ENCODE peak calls at places on chromosome 9, in seven cellular contexts. G, W, Q, N, X, F and A are unnamed samples.

GRCh38 chr9:130053504-130054427 is at the start of gene GPR107:
- DNase-seq in W (peak), N (peak), Q (peak), X (peak), G (peak), F (peak), A (peak)

GRCh38 chr9:124495105-124496074 is 11.8 kb downstream of the NR5A1 start:
- DNase-seq in N (no peak), Q (no peak), G (no peak), F (no peak), X (no peak), W (no peak), A (no peak)

GRCh38 chr9:17229945-17230560 is 95.2 kb downstream of the CNTLN start:
- DNase-seq in W (no peak), F (no peak), Q (no peak), N (no peak), X (no peak), G (no peak), A (no peak)

GRCh38 chr9:130482463-130482862 is 37.7 kb downstream of the ASS1 start:
- DNase-seq in X (no peak), F (no peak), W (no peak), N (no peak), G (no peak), Q (no peak), A (no peak)

GRCh38 chr9:4228606-4229005 is 71.3 kb downstream of the GLIS3 start:
- DNase-seq in X (no peak), N (no peak), F (peak), Q (no peak), G (no peak), W (no peak), A (peak)

GRCh38 chr9:125638646-125639045 is 68.4 kb downstream of the MAPKAP1 start:
- DNase-seq in F (no peak), N (no peak), X (no peak), W (no peak), G (no peak), Q (no peak), A (no peak)

GRCh38 chr9:136394312-136395305 is 5.4 kb downstream of the SNAPC4 start:
- DNase-seq in F (no peak), X (no peak), N (no peak), W (no peak), G (no peak), Q (no peak), A (no peak)

GRCh38 chr9:135975834-135976233 is 14.7 kb upstream of the UBAC1 start:
- DNase-seq in X (no peak), N (no peak), G (no peak), W (no peak), F (no peak), Q (no peak), A (no peak)

GRCh38 chr9:129737479-129738269 is 15.2 kb downstream of the PTGES start:
- DNase-seq in F (peak), W (peak), X (peak), N (peak), Q (peak), G (peak), A (peak)

GRCh38 chr9:131578778-131579504 is 33.6 kb downstream of the PRRT1B start:
- DNase-seq in G (peak), F (peak), W (no peak), X (no peak), Q (no peak), N (no peak), A (no peak)

GRCh38 chr9:109934499-109935214 is 154.7 kb downstream of the PALM2AKAP2 start:
- DNase-seq in G (no peak), N (no peak), W (no peak), F (no peak), Q (no peak), X (no peak), A (peak)

GRCh38 chr9:82601272-82601835 is 461.6 kb downstream of the RASEF start:
- DNase-seq in G (no peak), Q (no peak), X (no peak), N (no peak), W (no peak), F (peak), A (peak)

GRCh38 chr9:83544002-83544698 is 5.9 kb upstream of the FRMD3 start:
- DNase-seq in W (peak), X (peak), G (peak), Q (peak), N (peak), F (peak), A (peak)

GRCh38 chr9:20713172-20713571 is 29.1 kb downstream of the FOCAD start:
- DNase-seq in N (no peak), X (no peak), W (no peak), Q (no peak), G (no peak), F (no peak), A (no peak)

GRCh38 chr9:124475158-124475867 is 25.1 kb downstream of the ADGRD2 start:
- DNase-seq in Q (no peak), W (peak), G (no peak), N (peak), F (peak), X (no peak), A (no peak)

GRCh38 chr9:27437652-27438373 is 86.3 kb upstream of the IFNK start:
- DNase-seq in Q (no peak), N (no peak), G (no peak), W (no peak), F (no peak), X (no peak), A (no peak)

GRCh38 chr9:93532121-93532520 is 44.3 kb upstream of the PHF2 start:
- DNase-seq in W (no peak), G (no peak), F (no peak), Q (no peak), N (no peak), X (no peak), A (no peak)

GRCh38 chr9:74824654-74825053 is 63.1 kb downstream of the TRPM6 start:
- DNase-seq in F (no peak), G (no peak), Q (peak), W (no peak), N (no peak), X (no peak), A (peak)

GRCh38 chr9:33791117-33791516 is 4.2 kb upstream of the PRSS3 start:
- DNase-seq in Q (no peak), N (no peak), G (no peak), F (no peak), W (no peak), X (peak), A (peak)

GRCh38 chr9:110257097-110257955 is 1.0 kb upstream of the TXN start:
- DNase-seq in G (no peak), W (peak), F (no peak), X (no peak), N (peak), Q (no peak), A (no peak)

GRCh38 chr9:87725900-87726709 is at the start of gene CTSL:
- DNase-seq in W (peak), X (peak), Q (peak), G (no peak), N (peak), F (peak), A (peak)

GRCh38 chr9:18368206-18368605 is 105.7 kb upstream of the ADAMTSL1 start:
- DNase-seq in G (no peak), X (no peak), N (no peak), Q (no peak), F (no peak), W (no peak), A (peak)

GRCh38 chr9:135703726-135704125 is 1.7 kb downstream of the KCNT1 start:
- DNase-seq in X (no peak), W (peak), Q (no peak), N (peak), G (no peak), F (no peak), A (no peak)

GRCh38 chr9:2271426-2271825 is 256.3 kb downstream of the SMARCA2 start:
- DNase-seq in W (no peak), F (peak), G (peak), N (peak), Q (no peak), X (peak), A (peak)

GRCh38 chr9:128420060-128420650 is 502 bp upstream of the CERCAM start:
- DNase-seq in F (peak), N (no peak), X (no peak), Q (peak), W (peak), G (peak), A (peak)

GRCh38 chr9:130142635-130143034 is 29.6 kb upstream of the NCS1 start:
- DNase-seq in X (no peak), W (peak), G (no peak), F (no peak), Q (no peak), N (no peak), A (no peak)

GRCh38 chr9:114069476-114070187 is 8.5 kb downstream of the AMBP start:
- DNase-seq in G (no peak), N (peak), F (no peak), X (no peak), Q (no peak), W (no peak), A (no peak)

GRCh38 chr9:14185016-14185415 is 128.9 kb downstream of the NFIB start:
- DNase-seq in X (no peak), F (no peak), W (no peak), Q (no peak), G (no peak), N (no peak), A (no peak)

GRCh38 chr9:14498824-14499223 is 184.9 kb upstream of the NFIB start:
- DNase-seq in N (no peak), G (no peak), F (no peak), Q (no peak), X (no peak), W (no peak), A (no peak)

GRCh38 chr9:82553654-82554366 is 509.1 kb downstream of the RASEF start:
- DNase-seq in Q (no peak), G (no peak), N (no peak), W (no peak), F (no peak), X (no peak), A (peak)

GRCh38 chr9:134661791-134662142 is 20.2 kb downstream of the COL5A1 start:
- DNase-seq in X (no peak), G (no peak), W (no peak), Q (peak), F (peak), N (no peak), A (peak)

GRCh38 chr9:124723352-124723751 is 47.8 kb downstream of the NR6A1 start:
- DNase-seq in W (no peak), X (no peak), G (no peak), N (no peak), F (no peak), Q (no peak), A (no peak)

GRCh38 chr9:131386258-131386657 is 7.6 kb upstream of the PRRC2B start:
- DNase-seq in W (no peak), X (no peak), Q (no peak), F (no peak), N (no peak), G (no peak), A (no peak)

DNA sequence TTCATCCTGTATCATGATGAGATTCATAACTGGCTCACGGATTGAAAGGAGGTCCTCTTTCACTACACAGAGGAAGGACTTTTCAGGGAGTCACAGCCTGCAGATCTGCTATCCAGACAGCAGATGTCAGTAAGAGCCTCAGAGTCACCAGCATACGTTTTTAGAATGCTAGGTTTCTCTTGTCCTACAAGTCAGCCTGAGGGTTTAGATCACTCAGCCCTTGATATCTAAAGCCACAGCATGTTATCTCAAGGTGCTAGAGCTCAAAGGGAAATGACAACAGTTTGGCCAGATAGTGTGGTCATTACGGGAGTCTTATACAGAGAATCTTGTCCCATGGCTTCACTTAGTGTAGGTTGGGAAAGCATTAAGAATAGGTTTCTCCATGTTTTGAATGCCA is 30.9 kb upstream of the SLC46A2 start:
- DNase-seq in X (peak), N (peak), G (peak), W (peak), Q (no peak), F (peak), A (peak)
- TF ChIP-seq CTCF in X (peak), N (peak), G (peak), W (peak), Q (peak), F (peak), A (peak)

GRCh38 chr9:120924698-120925534 is 1.7 kb downstream of the TRAF1 start:
- DNase-seq in Q (no peak), F (no peak), X (no peak), G (no peak), W (no peak), N (no peak), A (peak)

GRCh38 chr9:120926397-120926928 is at the start of gene TRAF1:
- DNase-seq in N (no peak), X (no peak), W (no peak), F (no peak), G (peak), Q (no peak), A (peak)

GRCh38 chr9:120927125-120928014 is 774 bp upstream of the TRAF1 start:
- DNase-seq in W (no peak), N (no peak), G (peak), F (no peak), X (no peak), Q (no peak), A (no peak)

GRCh38 chr9:120923620-120924328 is 2.8 kb downstream of the TRAF1 start:
- DNase-seq in Q (no peak), F (no peak), X (no peak), G (no peak), N (no peak), W (no peak), A (no peak)

GRCh38 chr9:120925535-120926396 is 830 bp downstream of the TRAF1 start:
- DNase-seq in N (no peak), G (peak), F (no peak), Q (peak), W (no peak), X (no peak), A (peak)
- H3K4me2 ChIP-seq in N (no peak), G (peak), F (peak), Q (no peak), W (no peak), X (no peak), A (no peak)

DNA sequence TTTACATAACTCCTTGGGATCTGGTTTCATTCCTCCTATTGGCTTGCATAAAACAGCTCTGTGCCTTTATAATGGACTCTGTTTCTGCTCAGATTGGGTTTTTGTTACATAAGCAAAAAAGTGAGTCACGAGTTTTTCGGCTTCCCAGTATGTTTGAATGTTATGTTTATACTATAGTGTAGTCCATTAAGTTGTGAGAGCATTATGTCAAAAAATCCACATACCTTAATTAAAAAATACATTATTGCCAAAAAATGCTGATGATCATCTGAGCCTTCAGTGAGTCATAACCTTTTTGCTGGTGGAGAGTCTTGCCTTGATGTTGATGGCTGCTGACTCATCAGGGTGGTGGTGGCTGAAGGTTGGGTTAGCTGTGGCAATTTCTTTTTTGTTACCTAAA is 144.6 kb downstream of the CCDC171 start:
- DNase-seq in G (no peak), W (no peak), F (no peak), X (no peak), N (no peak), Q (peak), A (peak)
- H2AFZ ChIP-seq in G (no peak), W (no peak), F (peak), X (no peak), N (no peak), Q (no peak), A (no peak)

DNA sequence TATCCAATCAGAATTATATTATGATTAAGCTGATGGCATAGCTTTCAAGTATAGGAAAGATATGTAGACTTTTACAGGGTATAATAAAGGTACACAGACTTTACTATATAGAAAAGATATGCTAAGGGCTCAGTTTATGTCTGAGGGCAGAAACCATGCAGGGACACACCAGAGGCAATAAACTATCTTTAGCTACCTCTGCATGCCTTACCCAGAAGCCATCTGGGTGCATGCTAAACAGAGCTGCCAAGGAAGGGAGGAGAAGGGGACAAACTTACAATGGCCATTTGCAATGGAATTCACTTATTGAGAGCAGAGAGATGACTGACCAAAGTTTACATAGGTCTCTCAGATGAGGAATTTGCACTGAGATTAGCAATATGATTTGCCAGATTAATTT is 143.1 kb upstream of the NR4A3 start:
- DNase-seq in F (no peak), G (no peak), N (no peak), W (no peak), X (no peak), Q (no peak), A (no peak)
- TF ChIP-seq CTCF in F (no peak), G (no peak), N (no peak), W (no peak), X (no peak), Q (no peak), A (no peak)

DNA sequence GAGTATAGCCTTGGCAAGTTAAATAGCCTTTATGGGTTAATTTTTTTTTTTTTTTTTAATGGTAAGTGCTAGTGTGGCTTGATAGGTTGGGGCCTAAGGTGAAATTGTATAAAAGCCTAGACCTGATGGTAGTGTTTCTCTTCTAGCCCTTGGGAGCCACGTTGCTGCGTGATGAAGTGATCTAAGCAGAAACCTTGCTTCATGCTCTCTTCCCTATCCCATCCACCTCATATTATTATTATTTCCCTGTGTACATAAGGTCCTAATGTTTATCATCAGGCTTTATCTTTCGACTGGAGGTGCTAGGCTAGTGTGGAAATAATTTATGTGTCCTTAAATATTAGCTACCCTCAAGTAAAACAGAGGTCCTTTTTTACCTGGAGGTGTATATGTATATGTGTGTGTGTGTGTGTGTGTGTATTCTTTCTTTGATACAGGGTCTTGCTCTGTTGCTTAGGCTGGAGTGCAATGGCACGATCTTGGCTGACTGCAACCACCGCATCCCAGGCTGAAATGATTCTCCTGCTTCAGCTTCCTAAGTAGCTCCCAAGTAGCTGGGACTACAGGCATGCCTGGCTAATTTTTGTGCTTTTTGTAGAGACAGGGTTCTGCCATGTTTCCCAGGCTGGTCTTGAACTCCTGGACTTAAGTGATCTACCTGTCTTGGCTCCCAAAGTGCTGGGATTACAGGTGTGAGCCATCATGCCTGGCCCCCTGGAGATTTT is 3.6 kb downstream of the UGCG start:
- DNase-seq in N (no peak), F (no peak), X (no peak), W (no peak), Q (no peak), G (no peak), A (no peak)
- H3K4me2 ChIP-seq in N (no peak), F (peak), X (peak), W (no peak), Q (peak), G (peak), A (peak)

GRCh38 chr9:68951879-68952659 is 61.8 kb downstream of the PRKACG start:
- DNase-seq in F (no peak), N (no peak), W (no peak), G (peak), Q (no peak), X (no peak), A (no peak)

GRCh38 chr9:68950689-68951088 is 63.2 kb downstream of the PRKACG start:
- DNase-seq in F (no peak), N (no peak), G (no peak), Q (no peak), W (no peak), X (no peak), A (no peak)

GRCh38 chr9:68949271-68950000 is 64.5 kb downstream of the PRKACG start:
- DNase-seq in Q (no peak), N (no peak), X (no peak), F (peak), G (peak), W (no peak), A (no peak)

GRCh38 chr9:68947842-68948569 is 65.9 kb downstream of the PRKACG start:
- DNase-seq in Q (no peak), N (no peak), X (no peak), W (no peak), G (no peak), F (no peak), A (no peak)

GRCh38 chr9:68950188-68950587 is 63.7 kb downstream of the PRKACG start:
- DNase-seq in N (no peak), G (no peak), W (no peak), Q (no peak), F (no peak), X (no peak), A (no peak)
- H2AFZ ChIP-seq in N (no peak), G (peak), W (peak), Q (no peak), F (no peak), X (no peak), A (no peak)

GRCh38 chr9:133027134-133027533 is 3.7 kb upstream of the GTF3C5 start:
- DNase-seq in X (no peak), N (no peak), W (no peak), G (peak), F (no peak), Q (no peak), A (no peak)
- TF ChIP-seq CTCF in X (no peak), N (no peak), W (no peak), G (no peak), F (no peak), Q (no peak), A (no peak)

GRCh38 chr9:23638837-23639426 is 187.1 kb downstream of the ELAVL2 start:
- DNase-seq in W (no peak), Q (no peak), G (no peak), F (no peak), X (no peak), N (no peak), A (no peak)

GRCh38 chr9:23636199-23636598 is 189.8 kb downstream of the ELAVL2 start:
- DNase-seq in Q (no peak), W (no peak), G (no peak), F (no peak), X (no peak), N (no peak), A (no peak)

GRCh38 chr9:23638011-23638410 is 188.0 kb downstream of the ELAVL2 start:
- DNase-seq in G (no peak), W (no peak), Q (no peak), F (no peak), N (no peak), X (no peak), A (no peak)

GRCh38 chr9:23630488-23630887 is 195.6 kb downstream of the ELAVL2 start:
- DNase-seq in G (no peak), W (no peak), X (no peak), N (no peak), F (no peak), Q (no peak), A (no peak)

GRCh38 chr9:23635276-23635675 is 190.8 kb downstream of the ELAVL2 start:
- DNase-seq in X (no peak), Q (no peak), F (no peak), W (no peak), N (no peak), G (no peak), A (peak)
- H3K4me2 ChIP-seq in X (no peak), Q (no peak), F (no peak), W (no peak), N (no peak), G (no peak), A (no peak)